ENCODE peak calls at places on chromosomes 5 and 9, in five cellular contexts. Y is heart right ventricle; C is activated CD4-positive, CD25-positive, alpha-beta regulatory T cell; P is spleen; B is pons. F is an unnamed sample.

GRCh38 chr9:73684601-73685000 is 532.9 kb downstream of the ANXA1 start:
- DNase-seq in Y (no peak), C (no peak), P (no peak), B (no peak), F (no peak)

GRCh38 chr5:147223343-147223742 is 11.5 kb upstream of the STK32A start:
- DNase-seq in Y (no peak), C (no peak), P (no peak), B (no peak), F (no peak)

GRCh38 chr9:98022447-98022846 is 34.1 kb upstream of the NANS start:
- DNase-seq in Y (no peak), C (no peak), P (no peak), B (no peak), F (no peak)

GRCh38 chr5:170923910-170924620 is 62.2 kb downstream of the RANBP17 start:
- DNase-seq in Y (no peak), C (no peak), P (no peak), B (no peak), F (no peak)

GRCh38 chr5:151696470-151697061 is 9.9 kb upstream of the SPARC start:
- DNase-seq in Y (peak; percentile 61), C (no peak), P (no peak), B (no peak), F (no peak)

GRCh38 chr5:79261907-79262306 is 26.0 kb downstream of the JMY start:
- DNase-seq in Y (no peak), C (no peak), P (no peak), B (no peak), F (no peak)

GRCh38 chr9:97811534-97812246 is 41.3 kb upstream of the FOXE1 start:
- DNase-seq in Y (no peak), C (no peak), P (no peak), B (no peak), F (no peak)

GRCh38 chr9:89614319-89614892 is 9.6 kb downstream of the GADD45G start:
- DNase-seq in Y (no peak), C (no peak), P (no peak), B (no peak), F (no peak)

GRCh38 chr9:22144226-22144625 is 135.1 kb upstream of the CDKN2B start:
- DNase-seq in Y (no peak), C (no peak), P (no peak), B (no peak), F (no peak)

GRCh38 chr5:6377121-6377520 is 1.2 kb downstream of the MED10 start:
- DNase-seq in Y (peak; percentile 1), C (no peak), P (no peak), B (no peak), F (no peak)

F was measured in GM06990.